ENCODE peak calls at places on chromosome 7, in six cellular contexts. One of them, this sample, is unnamed.

GRCh38 chr7:131533151-131533559 is 23.3 kb downstream of the PODXL start:
- ATAC-seq in GM12878: no peak
- ATAC-seq in A549: no peak
- ATAC-seq in naive thymus-derived CD8-positive, alpha-beta T cell: no peak
- ATAC-seq in left cardiac atrium: peak
- ATAC-seq in activated naive CD4-positive, alpha-beta T cell treated with anti-CD3 and anti-CD28 coated beads, Interleukin-2, amount 50 U/mL, for 72 hours: no peak
- ATAC-seq in this sample: peak

GRCh38 chr7:26603631-26604030 is 260.8 kb downstream of the SKAP2 start:
- ATAC-seq in GM12878: no peak
- ATAC-seq in naive thymus-derived CD8-positive, alpha-beta T cell: no peak
- ATAC-seq in A549: no peak
- ATAC-seq in left cardiac atrium: no peak
- ATAC-seq in activated naive CD4-positive, alpha-beta T cell treated with anti-CD3 and anti-CD28 coated beads, Interleukin-2, amount 50 U/mL, for 72 hours: peak
- ATAC-seq in this sample: no peak

GRCh38 chr7:1193593-1194424 is 33.8 kb upstream of the ZFAND2A start:
- ATAC-seq in A549: peak
- ATAC-seq in naive thymus-derived CD8-positive, alpha-beta T cell: peak
- ATAC-seq in left cardiac atrium: peak
- ATAC-seq in activated naive CD4-positive, alpha-beta T cell treated with anti-CD3 and anti-CD28 coated beads, Interleukin-2, amount 50 U/mL, for 72 hours: peak
- ATAC-seq in GM12878: peak
- ATAC-seq in this sample: peak

GRCh38 chr7:610531-611280 is 91.1 kb upstream of the PDGFA start:
- ATAC-seq in GM12878: peak
- ATAC-seq in naive thymus-derived CD8-positive, alpha-beta T cell: peak
- ATAC-seq in A549: no peak
- ATAC-seq in activated naive CD4-positive, alpha-beta T cell treated with anti-CD3 and anti-CD28 coated beads, Interleukin-2, amount 50 U/mL, for 72 hours: peak
- ATAC-seq in left cardiac atrium: peak
- ATAC-seq in this sample: peak

GRCh38 chr7:86939197-86939814 is 120.1 kb downstream of the ELAPOR2 start:
- ATAC-seq in activated naive CD4-positive, alpha-beta T cell treated with anti-CD3 and anti-CD28 coated beads, Interleukin-2, amount 50 U/mL, for 72 hours: peak
- ATAC-seq in naive thymus-derived CD8-positive, alpha-beta T cell: peak
- ATAC-seq in left cardiac atrium: peak
- ATAC-seq in A549: peak
- ATAC-seq in GM12878: peak
- ATAC-seq in this sample: peak

GRCh38 chr7:112596981-112597380 is 116.2 kb downstream of the LSMEM1 start:
- ATAC-seq in left cardiac atrium: no peak
- ATAC-seq in naive thymus-derived CD8-positive, alpha-beta T cell: no peak
- ATAC-seq in GM12878: no peak
- ATAC-seq in A549: no peak
- ATAC-seq in activated naive CD4-positive, alpha-beta T cell treated with anti-CD3 and anti-CD28 coated beads, Interleukin-2, amount 50 U/mL, for 72 hours: no peak
- ATAC-seq in this sample: no peak

GRCh38 chr7:117072620-117073118 is 119.4 kb downstream of the ST7 start:
- ATAC-seq in GM12878: no peak
- ATAC-seq in A549: no peak
- ATAC-seq in activated naive CD4-positive, alpha-beta T cell treated with anti-CD3 and anti-CD28 coated beads, Interleukin-2, amount 50 U/mL, for 72 hours: no peak
- ATAC-seq in left cardiac atrium: peak
- ATAC-seq in naive thymus-derived CD8-positive, alpha-beta T cell: peak
- ATAC-seq in this sample: peak

GRCh38 chr7:25456467-25457171 is 228.3 kb upstream of the NPVF start:
- ATAC-seq in activated naive CD4-positive, alpha-beta T cell treated with anti-CD3 and anti-CD28 coated beads, Interleukin-2, amount 50 U/mL, for 72 hours: no peak
- ATAC-seq in A549: no peak
- ATAC-seq in left cardiac atrium: peak
- ATAC-seq in naive thymus-derived CD8-positive, alpha-beta T cell: no peak
- ATAC-seq in GM12878: no peak
- ATAC-seq in this sample: peak

GRCh38 chr7:24727165-24728120 is 29.8 kb downstream of the GSDME start:
- ATAC-seq in left cardiac atrium: peak
- ATAC-seq in naive thymus-derived CD8-positive, alpha-beta T cell: peak
- ATAC-seq in A549: no peak
- ATAC-seq in activated naive CD4-positive, alpha-beta T cell treated with anti-CD3 and anti-CD28 coated beads, Interleukin-2, amount 50 U/mL, for 72 hours: no peak
- ATAC-seq in GM12878: peak
- ATAC-seq in this sample: peak

GRCh38 chr7:23357190-23358093 is 58.3 kb downstream of the MALSU1 start:
- ATAC-seq in GM12878: peak
- ATAC-seq in activated naive CD4-positive, alpha-beta T cell treated with anti-CD3 and anti-CD28 coated beads, Interleukin-2, amount 50 U/mL, for 72 hours: peak
- ATAC-seq in naive thymus-derived CD8-positive, alpha-beta T cell: peak
- ATAC-seq in left cardiac atrium: no peak
- ATAC-seq in A549: peak
- ATAC-seq in this sample: no peak

GRCh38 chr7:30466266-30466665 is 12.3 kb downstream of the NOD1 start:
- ATAC-seq in GM12878: no peak
- ATAC-seq in naive thymus-derived CD8-positive, alpha-beta T cell: no peak
- ATAC-seq in activated naive CD4-positive, alpha-beta T cell treated with anti-CD3 and anti-CD28 coated beads, Interleukin-2, amount 50 U/mL, for 72 hours: no peak
- ATAC-seq in left cardiac atrium: no peak
- ATAC-seq in A549: no peak
- ATAC-seq in this sample: no peak

GRCh38 chr7:151518105-151518780 is 1.5 kb downstream of the RHEB start:
- ATAC-seq in activated naive CD4-positive, alpha-beta T cell treated with anti-CD3 and anti-CD28 coated beads, Interleukin-2, amount 50 U/mL, for 72 hours: peak
- ATAC-seq in naive thymus-derived CD8-positive, alpha-beta T cell: no peak
- ATAC-seq in GM12878: peak
- ATAC-seq in left cardiac atrium: no peak
- ATAC-seq in A549: peak
- ATAC-seq in this sample: no peak

GRCh38 chr7:151599401-151600227 is 79.9 kb upstream of the RHEB start:
- ATAC-seq in left cardiac atrium: peak
- ATAC-seq in A549: peak
- ATAC-seq in naive thymus-derived CD8-positive, alpha-beta T cell: no peak
- ATAC-seq in GM12878: no peak
- ATAC-seq in activated naive CD4-positive, alpha-beta T cell treated with anti-CD3 and anti-CD28 coated beads, Interleukin-2, amount 50 U/mL, for 72 hours: peak
- ATAC-seq in this sample: peak

GRCh38 chr7:24894670-24895221 is 85.2 kb downstream of the OSBPL3 start:
- ATAC-seq in GM12878: no peak
- ATAC-seq in left cardiac atrium: peak
- ATAC-seq in naive thymus-derived CD8-positive, alpha-beta T cell: no peak
- ATAC-seq in activated naive CD4-positive, alpha-beta T cell treated with anti-CD3 and anti-CD28 coated beads, Interleukin-2, amount 50 U/mL, for 72 hours: no peak
- ATAC-seq in A549: peak
- ATAC-seq in this sample: no peak

GRCh38 chr7:80078159-80078731 is 56.4 kb upstream of the GNAI1 start:
- ATAC-seq in A549: peak
- ATAC-seq in naive thymus-derived CD8-positive, alpha-beta T cell: peak
- ATAC-seq in activated naive CD4-positive, alpha-beta T cell treated with anti-CD3 and anti-CD28 coated beads, Interleukin-2, amount 50 U/mL, for 72 hours: peak
- ATAC-seq in left cardiac atrium: no peak
- ATAC-seq in GM12878: no peak
- ATAC-seq in this sample: no peak

GRCh38 chr7:158394936-158395335 is 192.7 kb downstream of the PTPRN2 start:
- ATAC-seq in A549: peak
- ATAC-seq in left cardiac atrium: no peak
- ATAC-seq in GM12878: no peak
- ATAC-seq in naive thymus-derived CD8-positive, alpha-beta T cell: no peak
- ATAC-seq in activated naive CD4-positive, alpha-beta T cell treated with anti-CD3 and anti-CD28 coated beads, Interleukin-2, amount 50 U/mL, for 72 hours: no peak
- ATAC-seq in this sample: no peak

GRCh38 chr7:5591547-5591899 is 167.9 kb upstream of the TNRC18 start:
- ATAC-seq in left cardiac atrium: peak
- ATAC-seq in naive thymus-derived CD8-positive, alpha-beta T cell: no peak
- ATAC-seq in A549: peak
- ATAC-seq in GM12878: no peak
- ATAC-seq in activated naive CD4-positive, alpha-beta T cell treated with anti-CD3 and anti-CD28 coated beads, Interleukin-2, amount 50 U/mL, for 72 hours: no peak
- ATAC-seq in this sample: no peak

GRCh38 chr7:152866791-152867481 is 107.4 kb downstream of the ACTR3B start:
- ATAC-seq in left cardiac atrium: no peak
- ATAC-seq in GM12878: no peak
- ATAC-seq in A549: no peak
- ATAC-seq in naive thymus-derived CD8-positive, alpha-beta T cell: no peak
- ATAC-seq in activated naive CD4-positive, alpha-beta T cell treated with anti-CD3 and anti-CD28 coated beads, Interleukin-2, amount 50 U/mL, for 72 hours: no peak
- ATAC-seq in this sample: no peak

GRCh38 chr7:135335628-135336139 is 102.0 kb downstream of the STRA8 start:
- ATAC-seq in GM12878: peak
- ATAC-seq in activated naive CD4-positive, alpha-beta T cell treated with anti-CD3 and anti-CD28 coated beads, Interleukin-2, amount 50 U/mL, for 72 hours: peak
- ATAC-seq in left cardiac atrium: peak
- ATAC-seq in naive thymus-derived CD8-positive, alpha-beta T cell: no peak
- ATAC-seq in A549: peak
- ATAC-seq in this sample: peak

GRCh38 chr7:40329601-40330153 is 194.9 kb downstream of the SUGCT start:
- ATAC-seq in naive thymus-derived CD8-positive, alpha-beta T cell: no peak
- ATAC-seq in activated naive CD4-positive, alpha-beta T cell treated with anti-CD3 and anti-CD28 coated beads, Interleukin-2, amount 50 U/mL, for 72 hours: no peak
- ATAC-seq in GM12878: no peak
- ATAC-seq in A549: peak
- ATAC-seq in left cardiac atrium: no peak
- ATAC-seq in this sample: peak

GRCh38 chr7:142697270-142697669 is 52.0 kb upstream of the PRSS1 start:
- ATAC-seq in left cardiac atrium: no peak
- ATAC-seq in naive thymus-derived CD8-positive, alpha-beta T cell: no peak
- ATAC-seq in activated naive CD4-positive, alpha-beta T cell treated with anti-CD3 and anti-CD28 coated beads, Interleukin-2, amount 50 U/mL, for 72 hours: peak
- ATAC-seq in A549: no peak
- ATAC-seq in GM12878: no peak
- ATAC-seq in this sample: no peak

GRCh38 chr7:32204361-32205018 is 134.3 kb upstream of the PDE1C start:
- ATAC-seq in GM12878: peak
- ATAC-seq in left cardiac atrium: peak
- ATAC-seq in activated naive CD4-positive, alpha-beta T cell treated with anti-CD3 and anti-CD28 coated beads, Interleukin-2, amount 50 U/mL, for 72 hours: no peak
- ATAC-seq in naive thymus-derived CD8-positive, alpha-beta T cell: no peak
- ATAC-seq in A549: peak
- ATAC-seq in this sample: peak

GRCh38 chr7:24740821-24741220 is 16.4 kb downstream of the GSDME start:
- ATAC-seq in left cardiac atrium: no peak
- ATAC-seq in GM12878: no peak
- ATAC-seq in A549: no peak
- ATAC-seq in activated naive CD4-positive, alpha-beta T cell treated with anti-CD3 and anti-CD28 coated beads, Interleukin-2, amount 50 U/mL, for 72 hours: no peak
- ATAC-seq in naive thymus-derived CD8-positive, alpha-beta T cell: no peak
- ATAC-seq in this sample: no peak

GRCh38 chr7:124032369-124033092 is at the start of gene TMEM229A:
- ATAC-seq in A549: peak
- ATAC-seq in left cardiac atrium: peak
- ATAC-seq in activated naive CD4-positive, alpha-beta T cell treated with anti-CD3 and anti-CD28 coated beads, Interleukin-2, amount 50 U/mL, for 72 hours: no peak
- ATAC-seq in GM12878: no peak
- ATAC-seq in naive thymus-derived CD8-positive, alpha-beta T cell: no peak
- ATAC-seq in this sample: peak

GRCh38 chr7:32489788-32490126 is 423 bp downstream of the LSM5 start:
- ATAC-seq in A549: no peak
- ATAC-seq in GM12878: peak
- ATAC-seq in activated naive CD4-positive, alpha-beta T cell treated with anti-CD3 and anti-CD28 coated beads, Interleukin-2, amount 50 U/mL, for 72 hours: peak
- ATAC-seq in left cardiac atrium: no peak
- ATAC-seq in naive thymus-derived CD8-positive, alpha-beta T cell: no peak
- ATAC-seq in this sample: no peak

GRCh38 chr7:41879424-41879823 is 176.5 kb upstream of the INHBA start:
- ATAC-seq in GM12878: no peak
- ATAC-seq in left cardiac atrium: no peak
- ATAC-seq in activated naive CD4-positive, alpha-beta T cell treated with anti-CD3 and anti-CD28 coated beads, Interleukin-2, amount 50 U/mL, for 72 hours: no peak
- ATAC-seq in A549: no peak
- ATAC-seq in naive thymus-derived CD8-positive, alpha-beta T cell: no peak
- ATAC-seq in this sample: no peak

GRCh38 chr7:50367098-50367497 is 62.6 kb downstream of the IKZF1 start:
- ATAC-seq in GM12878: peak
- ATAC-seq in A549: no peak
- ATAC-seq in naive thymus-derived CD8-positive, alpha-beta T cell: peak
- ATAC-seq in left cardiac atrium: no peak
- ATAC-seq in activated naive CD4-positive, alpha-beta T cell treated with anti-CD3 and anti-CD28 coated beads, Interleukin-2, amount 50 U/mL, for 72 hours: peak
- ATAC-seq in this sample: no peak

GRCh38 chr7:158114056-158114850 is 473.4 kb downstream of the PTPRN2 start:
- ATAC-seq in naive thymus-derived CD8-positive, alpha-beta T cell: no peak
- ATAC-seq in GM12878: no peak
- ATAC-seq in activated naive CD4-positive, alpha-beta T cell treated with anti-CD3 and anti-CD28 coated beads, Interleukin-2, amount 50 U/mL, for 72 hours: no peak
- ATAC-seq in A549: no peak
- ATAC-seq in left cardiac atrium: no peak
- ATAC-seq in this sample: no peak

GRCh38 chr7:24283900-24284698 is at the start of gene NPY:
- ATAC-seq in activated naive CD4-positive, alpha-beta T cell treated with anti-CD3 and anti-CD28 coated beads, Interleukin-2, amount 50 U/mL, for 72 hours: peak
- ATAC-seq in left cardiac atrium: peak
- ATAC-seq in GM12878: no peak
- ATAC-seq in A549: no peak
- ATAC-seq in naive thymus-derived CD8-positive, alpha-beta T cell: peak
- ATAC-seq in this sample: no peak

GRCh38 chr7:25124485-25125136 is 449 bp downstream of the CYCS start:
- ATAC-seq in activated naive CD4-positive, alpha-beta T cell treated with anti-CD3 and anti-CD28 coated beads, Interleukin-2, amount 50 U/mL, for 72 hours: no peak
- ATAC-seq in left cardiac atrium: peak
- ATAC-seq in GM12878: peak
- ATAC-seq in naive thymus-derived CD8-positive, alpha-beta T cell: no peak
- ATAC-seq in A549: no peak
- ATAC-seq in this sample: no peak

GRCh38 chr7:158902427-158902826 is 46.1 kb downstream of the DYNC2I1 start:
- ATAC-seq in activated naive CD4-positive, alpha-beta T cell treated with anti-CD3 and anti-CD28 coated beads, Interleukin-2, amount 50 U/mL, for 72 hours: no peak
- ATAC-seq in left cardiac atrium: no peak
- ATAC-seq in GM12878: no peak
- ATAC-seq in naive thymus-derived CD8-positive, alpha-beta T cell: no peak
- ATAC-seq in A549: no peak
- ATAC-seq in this sample: no peak

GRCh38 chr7:7223250-7223649 is 40.9 kb downstream of the C1GALT1 start:
- ATAC-seq in A549: no peak
- ATAC-seq in left cardiac atrium: no peak
- ATAC-seq in naive thymus-derived CD8-positive, alpha-beta T cell: no peak
- ATAC-seq in GM12878: no peak
- ATAC-seq in activated naive CD4-positive, alpha-beta T cell treated with anti-CD3 and anti-CD28 coated beads, Interleukin-2, amount 50 U/mL, for 72 hours: no peak
- ATAC-seq in this sample: no peak

This sample was measured in gastroesophageal sphincter.